ENCODE peak calls at places on chromosome 12, in seven cellular contexts. One of them, this sample, is unnamed. For H3K36me3, the result is how much of the 10 kb centered on the place peaks cover.

GRCh38 chr12:29581641-29582040 is 84.2 kb upstream of the OVCH1 start:
- DNase-seq in WERI-Rb-1: no peak
- DNase-seq in IMR-90: peak
- DNase-seq in uterus: no peak
- DNase-seq in psoas muscle: no peak
- DNase-seq in cardiac muscle cell: no peak
- DNase-seq in left ventricle myocardium inferior: no peak
- DNase-seq in this sample: no peak

GRCh38 chr12:20810487-20810886 is at the start of gene SLCO1B3:
- DNase-seq in WERI-Rb-1: no peak
- DNase-seq in IMR-90: no peak
- DNase-seq in uterus: no peak
- DNase-seq in psoas muscle: no peak
- DNase-seq in cardiac muscle cell: no peak
- DNase-seq in left ventricle myocardium inferior: no peak
- DNase-seq in this sample: no peak

GRCh38 chr12:24778486-24779304 is 170.2 kb downstream of the BCAT1 start:
- DNase-seq in WERI-Rb-1: no peak
- DNase-seq in IMR-90: peak
- DNase-seq in uterus: no peak
- DNase-seq in psoas muscle: no peak
- DNase-seq in cardiac muscle cell: peak
- DNase-seq in left ventricle myocardium inferior: no peak
- DNase-seq in this sample: no peak

GRCh38 chr12:46572644-46573630 is 200.4 kb upstream of the SLC38A2 start:
- DNase-seq in WERI-Rb-1: no peak
- DNase-seq in IMR-90: no peak
- DNase-seq in uterus: no peak
- DNase-seq in psoas muscle: no peak
- DNase-seq in cardiac muscle cell: no peak
- DNase-seq in left ventricle myocardium inferior: no peak
- DNase-seq in this sample: no peak

GRCh38 chr12:116403546-116403945 is 126.1 kb upstream of the MED13L start:
- DNase-seq in WERI-Rb-1: no peak
- DNase-seq in IMR-90: no peak
- DNase-seq in uterus: no peak
- DNase-seq in psoas muscle: no peak
- DNase-seq in cardiac muscle cell: no peak
- DNase-seq in left ventricle myocardium inferior: no peak
- DNase-seq in this sample: no peak

GRCh38 chr12:117774986-117775775 is 193.6 kb downstream of the KSR2 start:
- DNase-seq in WERI-Rb-1: no peak
- DNase-seq in IMR-90: no peak
- DNase-seq in uterus: no peak
- DNase-seq in psoas muscle: no peak
- DNase-seq in cardiac muscle cell: no peak
- DNase-seq in left ventricle myocardium inferior: no peak
- DNase-seq in this sample: no peak

GRCh38 chr12:111424189-111424792 is 18.6 kb downstream of the SH2B3 start:
- DNase-seq in WERI-Rb-1: no peak
- DNase-seq in IMR-90: no peak
- DNase-seq in uterus: no peak
- DNase-seq in psoas muscle: no peak
- DNase-seq in cardiac muscle cell: no peak
- DNase-seq in left ventricle myocardium inferior: no peak
- DNase-seq in this sample: no peak

GRCh38 chr12:48601013-48601756 is 31.3 kb upstream of the LALBA start:
- DNase-seq in WERI-Rb-1: no peak
- DNase-seq in IMR-90: peak
- DNase-seq in uterus: no peak
- DNase-seq in psoas muscle: no peak
- DNase-seq in cardiac muscle cell: no peak
- DNase-seq in left ventricle myocardium inferior: no peak
- DNase-seq in this sample: no peak

GRCh38 chr12:98578392-98578791 is 15.1 kb upstream of the SLC25A3 start:
- DNase-seq in WERI-Rb-1: no peak
- DNase-seq in IMR-90: no peak
- DNase-seq in uterus: no peak
- DNase-seq in psoas muscle: no peak
- DNase-seq in cardiac muscle cell: no peak
- DNase-seq in left ventricle myocardium inferior: no peak
- DNase-seq in this sample: no peak

GRCh38 chr12:124302241-124302806 is 7.4 kb downstream of the RFLNA start:
- DNase-seq in WERI-Rb-1: no peak
- DNase-seq in IMR-90: no peak
- DNase-seq in uterus: no peak
- DNase-seq in psoas muscle: no peak
- DNase-seq in cardiac muscle cell: no peak
- DNase-seq in left ventricle myocardium inferior: no peak
- DNase-seq in this sample: no peak

GRCh38 chr12:110279561-110279960 is 1.5 kb upstream of the ATP2A2 start:
- DNase-seq in WERI-Rb-1: no peak
- DNase-seq in IMR-90: no peak
- DNase-seq in uterus: no peak
- DNase-seq in psoas muscle: no peak
- DNase-seq in cardiac muscle cell: peak
- DNase-seq in left ventricle myocardium inferior: no peak
- DNase-seq in this sample: peak

GRCh38 chr12:111011999-111012600 is 91.7 kb upstream of the MYL2 start:
- DNase-seq in WERI-Rb-1: no peak
- DNase-seq in IMR-90: no peak
- DNase-seq in uterus: no peak
- DNase-seq in psoas muscle: no peak
- DNase-seq in cardiac muscle cell: no peak
- DNase-seq in left ventricle myocardium inferior: no peak
- DNase-seq in this sample: no peak

GRCh38 chr12:22687677-22688076 is 62.7 kb downstream of the ETNK1 start:
- DNase-seq in WERI-Rb-1: no peak
- DNase-seq in IMR-90: peak
- DNase-seq in uterus: no peak
- DNase-seq in psoas muscle: no peak
- DNase-seq in cardiac muscle cell: no peak
- DNase-seq in left ventricle myocardium inferior: no peak
- DNase-seq in this sample: no peak

GRCh38 chr12:110677206-110677911 is 11.6 kb downstream of the HVCN1 start:
- DNase-seq in WERI-Rb-1: no peak
- DNase-seq in IMR-90: no peak
- DNase-seq in uterus: no peak
- DNase-seq in psoas muscle: no peak
- DNase-seq in cardiac muscle cell: no peak
- DNase-seq in left ventricle myocardium inferior: no peak
- DNase-seq in this sample: no peak

GRCh38 chr12:119169150-119169549 is 9.6 kb upstream of the HSPB8 start:
- DNase-seq in WERI-Rb-1: no peak
- DNase-seq in IMR-90: no peak
- DNase-seq in uterus: no peak
- DNase-seq in psoas muscle: no peak
- DNase-seq in cardiac muscle cell: no peak
- DNase-seq in left ventricle myocardium inferior: no peak
- DNase-seq in this sample: no peak

GRCh38 chr12:67827820-67828383 is 161.3 kb upstream of the IFNG-AS1 start:
- DNase-seq in WERI-Rb-1: no peak
- DNase-seq in IMR-90: peak
- DNase-seq in uterus: peak
- DNase-seq in psoas muscle: peak
- DNase-seq in cardiac muscle cell: no peak
- DNase-seq in left ventricle myocardium inferior: no peak
- DNase-seq in this sample: peak

DNA sequence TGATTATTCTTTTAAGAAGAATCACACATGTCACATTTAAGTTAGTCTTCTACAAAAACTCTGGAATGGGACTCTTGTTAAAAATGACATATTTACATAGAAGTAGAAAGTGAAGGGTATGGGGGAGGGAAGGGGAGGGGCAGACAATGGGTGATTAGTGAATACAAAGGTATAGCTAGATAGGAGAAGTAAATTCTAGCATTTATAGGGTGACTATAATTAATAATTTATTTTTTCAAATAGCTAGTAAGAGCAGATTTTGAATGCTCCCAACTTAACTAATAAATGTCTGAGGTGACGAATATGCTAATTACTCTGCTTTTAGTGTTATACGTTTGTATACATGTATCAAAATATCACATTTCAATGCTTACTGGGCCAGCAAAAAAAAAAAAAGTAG is 59.4 kb downstream of the BLTP3B start:
- DNase-seq in WERI-Rb-1: no peak
- DNase-seq in IMR-90: no peak
- DNase-seq in uterus: no peak
- DNase-seq in psoas muscle: no peak
- DNase-seq in cardiac muscle cell: no peak
- DNase-seq in left ventricle myocardium inferior: no peak
- DNase-seq in this sample: no peak
- H3K36me3 ChIP-seq in WERI-Rb-1: under half
- H3K36me3 ChIP-seq in IMR-90: under half
- H3K36me3 ChIP-seq in uterus: under half
- H3K36me3 ChIP-seq in psoas muscle: under half
- H3K36me3 ChIP-seq in cardiac muscle cell: under half
- H3K36me3 ChIP-seq in left ventricle myocardium inferior: half or more
- H3K36me3 ChIP-seq in this sample: under half

GRCh38 chr12:6938353-6939186 is 5.0 kb upstream of the RNU7-1 start:
- DNase-seq in WERI-Rb-1: no peak
- DNase-seq in IMR-90: no peak
- DNase-seq in uterus: peak
- DNase-seq in psoas muscle: no peak
- DNase-seq in cardiac muscle cell: no peak
- DNase-seq in left ventricle myocardium inferior: no peak
- DNase-seq in this sample: no peak
- TF ChIP-seq CTCF in WERI-Rb-1: no peak
- TF ChIP-seq CTCF in IMR-90: no peak
- TF ChIP-seq CTCF in uterus: no peak
- TF ChIP-seq CTCF in psoas muscle: no peak
- TF ChIP-seq CTCF in cardiac muscle cell: no peak
- TF ChIP-seq CTCF in left ventricle myocardium inferior: no peak
- TF ChIP-seq CTCF in this sample: no peak

DNA sequence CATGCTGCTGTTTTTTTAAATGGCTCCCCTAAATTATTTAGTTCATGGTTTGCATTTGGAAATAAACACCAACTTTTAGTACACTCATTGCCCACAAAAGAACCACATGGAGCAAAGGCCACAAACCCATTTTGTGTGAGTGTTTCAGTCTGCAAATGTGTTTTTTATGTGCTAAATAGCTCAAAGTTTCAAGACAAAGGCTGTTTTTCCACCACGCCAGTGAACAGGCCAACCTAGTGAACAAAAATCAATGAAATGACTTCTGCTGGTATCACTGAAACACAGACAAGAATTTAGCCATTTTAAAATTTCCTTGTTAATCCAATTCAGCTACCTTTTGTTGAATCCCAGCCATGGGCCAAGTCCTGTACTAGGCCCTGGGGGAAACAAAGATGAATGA is 52.3 kb downstream of the PLXNC1 start:
- DNase-seq in WERI-Rb-1: no peak
- DNase-seq in IMR-90: no peak
- DNase-seq in uterus: no peak
- DNase-seq in psoas muscle: no peak
- DNase-seq in cardiac muscle cell: no peak
- DNase-seq in left ventricle myocardium inferior: no peak
- DNase-seq in this sample: no peak
- H3K27ac ChIP-seq in WERI-Rb-1: no peak
- H3K27ac ChIP-seq in IMR-90: no peak
- H3K27ac ChIP-seq in uterus: no peak
- H3K27ac ChIP-seq in psoas muscle: no peak
- H3K27ac ChIP-seq in cardiac muscle cell: no peak
- H3K27ac ChIP-seq in left ventricle myocardium inferior: no peak
- H3K27ac ChIP-seq in this sample: no peak

GRCh38 chr12:130583317-130583716 is 132.8 kb downstream of the RIMBP2 start:
- DNase-seq in WERI-Rb-1: no peak
- DNase-seq in IMR-90: no peak
- DNase-seq in uterus: no peak
- DNase-seq in psoas muscle: no peak
- DNase-seq in cardiac muscle cell: no peak
- DNase-seq in left ventricle myocardium inferior: no peak
- DNase-seq in this sample: no peak
- H3K36me3 ChIP-seq in WERI-Rb-1: under half
- H3K36me3 ChIP-seq in IMR-90: under half
- H3K36me3 ChIP-seq in uterus: under half
- H3K36me3 ChIP-seq in psoas muscle: under half
- H3K36me3 ChIP-seq in cardiac muscle cell: under half
- H3K36me3 ChIP-seq in left ventricle myocardium inferior: under half
- H3K36me3 ChIP-seq in this sample: under half

GRCh38 chr12:3964404-3964803 is 91.2 kb upstream of the PARP11 start:
- DNase-seq in WERI-Rb-1: peak
- DNase-seq in IMR-90: no peak
- DNase-seq in uterus: no peak
- DNase-seq in psoas muscle: no peak
- DNase-seq in cardiac muscle cell: peak
- DNase-seq in left ventricle myocardium inferior: no peak
- DNase-seq in this sample: no peak
- TF ChIP-seq CTCF in WERI-Rb-1: peak
- TF ChIP-seq CTCF in IMR-90: no peak
- TF ChIP-seq CTCF in uterus: no peak
- TF ChIP-seq CTCF in psoas muscle: no peak
- TF ChIP-seq CTCF in cardiac muscle cell: no peak
- TF ChIP-seq CTCF in left ventricle myocardium inferior: peak
- TF ChIP-seq CTCF in this sample: peak

GRCh38 chr12:4567073-4567881 is 5.3 kb downstream of the DYRK4 start:
- DNase-seq in WERI-Rb-1: no peak
- DNase-seq in IMR-90: no peak
- DNase-seq in uterus: no peak
- DNase-seq in psoas muscle: no peak
- DNase-seq in cardiac muscle cell: no peak
- DNase-seq in left ventricle myocardium inferior: no peak
- DNase-seq in this sample: no peak

GRCh38 chr12:4562034-4562657 is at the start of gene DYRK4:
- DNase-seq in WERI-Rb-1: no peak
- DNase-seq in IMR-90: peak
- DNase-seq in uterus: peak
- DNase-seq in psoas muscle: peak
- DNase-seq in cardiac muscle cell: peak
- DNase-seq in left ventricle myocardium inferior: peak
- DNase-seq in this sample: peak

GRCh38 chr12:4563336-4563735 is 1.3 kb downstream of the DYRK4 start:
- DNase-seq in WERI-Rb-1: no peak
- DNase-seq in IMR-90: no peak
- DNase-seq in uterus: no peak
- DNase-seq in psoas muscle: no peak
- DNase-seq in cardiac muscle cell: no peak
- DNase-seq in left ventricle myocardium inferior: no peak
- DNase-seq in this sample: no peak

GRCh38 chr12:4566474-4566873 is 4.5 kb downstream of the DYRK4 start:
- DNase-seq in WERI-Rb-1: no peak
- DNase-seq in IMR-90: no peak
- DNase-seq in uterus: no peak
- DNase-seq in psoas muscle: no peak
- DNase-seq in cardiac muscle cell: no peak
- DNase-seq in left ventricle myocardium inferior: no peak
- DNase-seq in this sample: no peak

GRCh38 chr12:4564819-4565218 is 2.8 kb downstream of the DYRK4 start:
- DNase-seq in WERI-Rb-1: no peak
- DNase-seq in IMR-90: no peak
- DNase-seq in uterus: no peak
- DNase-seq in psoas muscle: no peak
- DNase-seq in cardiac muscle cell: no peak
- DNase-seq in left ventricle myocardium inferior: no peak
- DNase-seq in this sample: no peak
- H3K27ac ChIP-seq in WERI-Rb-1: no peak
- H3K27ac ChIP-seq in IMR-90: no peak
- H3K27ac ChIP-seq in uterus: no peak
- H3K27ac ChIP-seq in psoas muscle: no peak
- H3K27ac ChIP-seq in cardiac muscle cell: no peak
- H3K27ac ChIP-seq in left ventricle myocardium inferior: peak
- H3K27ac ChIP-seq in this sample: no peak